ENCODE peak calls at places on chromosomes 13 and 19, in nine cellular contexts. One of them, this sample, is unnamed.
A peak's percentile ranks its signal among the peaks of the same experiment; 100 is the strongest.

GRCh38 chr13:39602277-39602613 is 748 bp downstream of the LHFPL6 start:
- DNase-seq in Right ventricle myocardium superior: no peak
- DNase-seq in sigmoid colon: no peak
- DNase-seq in PC-9: no peak
- DNase-seq in GM19239: peak; percentile 14
- DNase-seq in left lobe of liver: no peak
- DNase-seq in left ventricle myocardium inferior: no peak
- DNase-seq in SK-N-DZ: no peak
- DNase-seq in colonic mucosa: no peak
- DNase-seq in this sample: no peak

GRCh38 chr13:84607614-84608013 is 725.3 kb upstream of the SLITRK1 start:
- DNase-seq in PC-9: no peak
- DNase-seq in colonic mucosa: no peak
- DNase-seq in left ventricle myocardium inferior: no peak
- DNase-seq in GM19239: no peak
- DNase-seq in left lobe of liver: no peak
- DNase-seq in sigmoid colon: no peak
- DNase-seq in Right ventricle myocardium superior: peak; percentile 38
- DNase-seq in SK-N-DZ: no peak
- DNase-seq in this sample: no peak

GRCh38 chr13:111967572-111968201 is 99.3 kb upstream of the SOX1 start:
- DNase-seq in colonic mucosa: no peak
- DNase-seq in Right ventricle myocardium superior: no peak
- DNase-seq in sigmoid colon: peak; percentile 54
- DNase-seq in PC-9: no peak
- DNase-seq in SK-N-DZ: no peak
- DNase-seq in GM19239: no peak
- DNase-seq in left ventricle myocardium inferior: no peak
- DNase-seq in left lobe of liver: no peak
- DNase-seq in this sample: no peak

GRCh38 chr19:17605761-17606745 is 50.6 kb downstream of the COLGALT1 start:
- DNase-seq in SK-N-DZ: no peak
- DNase-seq in left lobe of liver: peak; percentile 67
- DNase-seq in sigmoid colon: peak; percentile 77
- DNase-seq in GM19239: peak; percentile 86
- DNase-seq in Right ventricle myocardium superior: peak; percentile 85
- DNase-seq in PC-9: peak; percentile 77
- DNase-seq in colonic mucosa: peak; percentile 70
- DNase-seq in left ventricle myocardium inferior: peak; percentile 62
- DNase-seq in this sample: no peak

GRCh38 chr13:97111705-97112104 is 110.4 kb upstream of the MBNL2 start:
- DNase-seq in GM19239: no peak
- DNase-seq in left ventricle myocardium inferior: no peak
- DNase-seq in SK-N-DZ: no peak
- DNase-seq in colonic mucosa: no peak
- DNase-seq in Right ventricle myocardium superior: no peak
- DNase-seq in sigmoid colon: no peak
- DNase-seq in left lobe of liver: no peak
- DNase-seq in PC-9: no peak
- DNase-seq in this sample: no peak

GRCh38 chr19:45123440-45123850 is 30.5 kb downstream of the PPP1R37 start:
- DNase-seq in sigmoid colon: no peak
- DNase-seq in colonic mucosa: no peak
- DNase-seq in SK-N-DZ: no peak
- DNase-seq in left lobe of liver: no peak
- DNase-seq in PC-9: peak; percentile 96
- DNase-seq in GM19239: no peak
- DNase-seq in Right ventricle myocardium superior: no peak
- DNase-seq in left ventricle myocardium inferior: no peak
- DNase-seq in this sample: no peak

GRCh38 chr13:20360041-20360491 is 127.9 kb upstream of the GJB6 start:
- DNase-seq in SK-N-DZ: no peak
- DNase-seq in Right ventricle myocardium superior: no peak
- DNase-seq in PC-9: peak; percentile 38
- DNase-seq in left ventricle myocardium inferior: no peak
- DNase-seq in colonic mucosa: no peak
- DNase-seq in GM19239: no peak
- DNase-seq in left lobe of liver: peak; percentile 79
- DNase-seq in sigmoid colon: no peak
- DNase-seq in this sample: no peak

GRCh38 chr13:93624371-93624777 is 397.8 kb downstream of the GPC6 start:
- DNase-seq in colonic mucosa: no peak
- DNase-seq in SK-N-DZ: no peak
- DNase-seq in left ventricle myocardium inferior: no peak
- DNase-seq in sigmoid colon: no peak
- DNase-seq in GM19239: no peak
- DNase-seq in left lobe of liver: no peak
- DNase-seq in Right ventricle myocardium superior: no peak
- DNase-seq in PC-9: no peak
- DNase-seq in this sample: no peak

GRCh38 chr13:50919291-50919690 is 9.7 kb downstream of the RNASEH2B start:
- DNase-seq in GM19239: no peak
- DNase-seq in left ventricle myocardium inferior: no peak
- DNase-seq in PC-9: no peak
- DNase-seq in left lobe of liver: no peak
- DNase-seq in SK-N-DZ: no peak
- DNase-seq in Right ventricle myocardium superior: no peak
- DNase-seq in sigmoid colon: no peak
- DNase-seq in colonic mucosa: no peak
- DNase-seq in this sample: no peak

GRCh38 chr19:55080915-55081772 is 5.5 kb downstream of the EPS8L1 start:
- DNase-seq in Right ventricle myocardium superior: peak; percentile 86
- DNase-seq in PC-9: no peak
- DNase-seq in GM19239: peak; percentile 97
- DNase-seq in SK-N-DZ: peak; percentile 34
- DNase-seq in left lobe of liver: no peak
- DNase-seq in left ventricle myocardium inferior: peak; percentile 73
- DNase-seq in colonic mucosa: peak; percentile 96
- DNase-seq in sigmoid colon: no peak
- DNase-seq in this sample: no peak

GRCh38 chr19:3852614-3853254 is 16.1 kb downstream of the ZFR2 start:
- DNase-seq in colonic mucosa: peak; percentile 41
- DNase-seq in GM19239: no peak
- DNase-seq in SK-N-DZ: no peak
- DNase-seq in PC-9: peak; percentile 85
- DNase-seq in left ventricle myocardium inferior: no peak
- DNase-seq in Right ventricle myocardium superior: no peak
- DNase-seq in left lobe of liver: peak; percentile 60
- DNase-seq in sigmoid colon: no peak
- DNase-seq in this sample: peak; percentile 17

GRCh38 chr13:63117710-63118109 is 1702.1 kb upstream of the PCDH20 start:
- DNase-seq in Right ventricle myocardium superior: no peak
- DNase-seq in SK-N-DZ: no peak
- DNase-seq in PC-9: no peak
- DNase-seq in GM19239: no peak
- DNase-seq in left lobe of liver: no peak
- DNase-seq in colonic mucosa: no peak
- DNase-seq in sigmoid colon: peak; percentile 40
- DNase-seq in left ventricle myocardium inferior: no peak
- DNase-seq in this sample: no peak

GRCh38 chr13:97856001-97856675 is 97.3 kb upstream of the IPO5 start:
- DNase-seq in left lobe of liver: no peak
- DNase-seq in PC-9: no peak
- DNase-seq in Right ventricle myocardium superior: peak; percentile 63
- DNase-seq in left ventricle myocardium inferior: peak; percentile 34
- DNase-seq in GM19239: no peak
- DNase-seq in sigmoid colon: peak; percentile 69
- DNase-seq in SK-N-DZ: peak; percentile 7
- DNase-seq in colonic mucosa: peak; percentile 27
- DNase-seq in this sample: no peak

GRCh38 chr13:50015263-50015662 is at the start of gene KCNRG:
- DNase-seq in PC-9: no peak
- DNase-seq in Right ventricle myocardium superior: no peak
- DNase-seq in left ventricle myocardium inferior: no peak
- DNase-seq in sigmoid colon: no peak
- DNase-seq in GM19239: no peak
- DNase-seq in SK-N-DZ: no peak
- DNase-seq in colonic mucosa: no peak
- DNase-seq in left lobe of liver: no peak
- DNase-seq in this sample: no peak

GRCh38 chr19:55372316-55373081 is 2.2 kb upstream of the IL11 start:
- DNase-seq in PC-9: peak; percentile 64
- DNase-seq in colonic mucosa: no peak
- DNase-seq in left ventricle myocardium inferior: no peak
- DNase-seq in Right ventricle myocardium superior: no peak
- DNase-seq in GM19239: no peak
- DNase-seq in SK-N-DZ: no peak
- DNase-seq in left lobe of liver: no peak
- DNase-seq in sigmoid colon: no peak
- DNase-seq in this sample: no peak

GRCh38 chr19:43332058-43332922 is 21.2 kb upstream of the CD177 start:
- DNase-seq in GM19239: no peak
- DNase-seq in sigmoid colon: no peak
- DNase-seq in colonic mucosa: peak; percentile 31
- DNase-seq in SK-N-DZ: no peak
- DNase-seq in left ventricle myocardium inferior: no peak
- DNase-seq in PC-9: no peak
- DNase-seq in left lobe of liver: no peak
- DNase-seq in Right ventricle myocardium superior: no peak
- DNase-seq in this sample: no peak

GRCh38 chr13:58619396-58620113 is 988.0 kb downstream of the PCDH17 start:
- DNase-seq in Right ventricle myocardium superior: no peak
- DNase-seq in PC-9: no peak
- DNase-seq in sigmoid colon: no peak
- DNase-seq in colonic mucosa: no peak
- DNase-seq in SK-N-DZ: peak; percentile 99
- DNase-seq in left lobe of liver: no peak
- DNase-seq in left ventricle myocardium inferior: no peak
- DNase-seq in GM19239: no peak
- DNase-seq in this sample: no peak

GRCh38 chr13:27956576-27957300 is 12.4 kb downstream of the CDX2 start:
- DNase-seq in left ventricle myocardium inferior: no peak
- DNase-seq in GM19239: no peak
- DNase-seq in PC-9: peak; percentile 86
- DNase-seq in sigmoid colon: no peak
- DNase-seq in Right ventricle myocardium superior: no peak
- DNase-seq in colonic mucosa: peak; percentile 31
- DNase-seq in SK-N-DZ: no peak
- DNase-seq in left lobe of liver: no peak
- DNase-seq in this sample: no peak

GRCh38 chr19:42370667-42371066 is 19.4 kb downstream of the CNFN start:
- DNase-seq in Right ventricle myocardium superior: no peak
- DNase-seq in left ventricle myocardium inferior: no peak
- DNase-seq in left lobe of liver: no peak
- DNase-seq in SK-N-DZ: no peak
- DNase-seq in sigmoid colon: no peak
- DNase-seq in PC-9: no peak
- DNase-seq in GM19239: no peak
- DNase-seq in colonic mucosa: no peak
- DNase-seq in this sample: no peak

GRCh38 chr13:26719356-26719945 is 41.1 kb downstream of the GPR12 start:
- DNase-seq in PC-9: no peak
- DNase-seq in Right ventricle myocardium superior: no peak
- DNase-seq in left ventricle myocardium inferior: no peak
- DNase-seq in SK-N-DZ: peak; percentile 83
- DNase-seq in sigmoid colon: no peak
- DNase-seq in colonic mucosa: no peak
- DNase-seq in left lobe of liver: no peak
- DNase-seq in GM19239: no peak
- DNase-seq in this sample: peak; percentile 40

GRCh38 chr13:51564671-51565070 is 19.6 kb upstream of the WDFY2 start:
- DNase-seq in GM19239: no peak
- DNase-seq in SK-N-DZ: no peak
- DNase-seq in colonic mucosa: no peak
- DNase-seq in left ventricle myocardium inferior: no peak
- DNase-seq in Right ventricle myocardium superior: no peak
- DNase-seq in PC-9: no peak
- DNase-seq in left lobe of liver: no peak
- DNase-seq in sigmoid colon: no peak
- DNase-seq in this sample: no peak

GRCh38 chr19:50562996-50563395 is 5.2 kb downstream of the LRRC4B start:
- DNase-seq in PC-9: no peak
- DNase-seq in colonic mucosa: no peak
- DNase-seq in GM19239: no peak
- DNase-seq in left lobe of liver: no peak
- DNase-seq in Right ventricle myocardium superior: no peak
- DNase-seq in sigmoid colon: no peak
- DNase-seq in SK-N-DZ: no peak
- DNase-seq in left ventricle myocardium inferior: no peak
- DNase-seq in this sample: no peak

GRCh38 chr19:55149078-55150003 is at the start of gene TNNT1:
- DNase-seq in left lobe of liver: no peak
- DNase-seq in sigmoid colon: no peak
- DNase-seq in PC-9: no peak
- DNase-seq in GM19239: no peak
- DNase-seq in colonic mucosa: no peak
- DNase-seq in left ventricle myocardium inferior: peak; percentile 36
- DNase-seq in SK-N-DZ: no peak
- DNase-seq in Right ventricle myocardium superior: peak; percentile 48
- DNase-seq in this sample: no peak

GRCh38 chr19:35266904-35267817 is 1.6 kb upstream of the USF2 start:
- DNase-seq in sigmoid colon: peak; percentile 80
- DNase-seq in Right ventricle myocardium superior: peak; percentile 75
- DNase-seq in colonic mucosa: peak; percentile 49
- DNase-seq in GM19239: no peak
- DNase-seq in PC-9: no peak
- DNase-seq in left ventricle myocardium inferior: peak; percentile 66
- DNase-seq in left lobe of liver: peak; percentile 67
- DNase-seq in SK-N-DZ: peak; percentile 34
- DNase-seq in this sample: no peak

GRCh38 chr13:73772449-73773186 is 361.6 kb downstream of the KLF12 start:
- DNase-seq in SK-N-DZ: no peak
- DNase-seq in PC-9: no peak
- DNase-seq in left ventricle myocardium inferior: no peak
- DNase-seq in colonic mucosa: no peak
- DNase-seq in Right ventricle myocardium superior: no peak
- DNase-seq in left lobe of liver: no peak
- DNase-seq in sigmoid colon: no peak
- DNase-seq in GM19239: no peak
- DNase-seq in this sample: no peak